ENCODE peak calls at places on chromosomes 16 and 17, in six cellular contexts. S is astrocyte of the cerebellum; C is AG04450; V is HFFc6; F is mesothelial cell of epicardium; P is CD8-positive, alpha-beta T cell. W is an unnamed sample.
A peak's percentile ranks its signal among the peaks of the same experiment; 100 is the strongest.

GRCh38 chr17:37702605-37703004 is 42.3 kb downstream of the HNF1B start:
- DNase-seq in F (no peak), P (no peak), V (peak; percentile 56), C (peak; percentile 41), S (peak; percentile 71), W (peak; percentile 63)

GRCh38 chr16:88685156-88686061 is 898 bp downstream of the SNAI3 start:
- DNase-seq in P (peak; percentile 75), S (no peak), F (no peak), C (no peak), V (peak; percentile 71), W (peak; percentile 50)

GRCh38 chr17:69254187-69254586 is 25.6 kb upstream of the ABCA10 start:
- DNase-seq in C (no peak), P (no peak), V (no peak), S (no peak), F (no peak), W (no peak)

GRCh38 chr16:77540656-77541055 is 105.8 kb upstream of the ADAMTS18 start:
- DNase-seq in F (no peak), S (peak; percentile 98), C (no peak), V (no peak), P (no peak), W (no peak)

GRCh38 chr16:6880263-6880662 is 452.4 kb upstream of the RBFOX1 start:
- DNase-seq in C (no peak), P (no peak), S (no peak), V (no peak), F (no peak), W (no peak)

GRCh38 chr16:87240211-87241134 is 76.7 kb downstream of the C16orf95 start:
- DNase-seq in C (no peak), S (no peak), F (no peak), P (no peak), V (peak; percentile 40), W (peak; percentile 60)

GRCh38 chr16:47732806-47733150 is 271.6 kb downstream of the PHKB start:
- DNase-seq in C (peak; percentile 94), S (peak; percentile 88), V (peak; percentile 82), P (no peak), F (no peak), W (peak; percentile 94)

GRCh38 chr16:72198021-72198420 is 26.1 kb upstream of the PMFBP1 start:
- DNase-seq in S (peak; percentile 74), F (peak; percentile 38), V (peak; percentile 59), P (no peak), C (peak; percentile 65), W (peak; percentile 90)

GRCh38 chr17:75102385-75102821 is 7.4 kb upstream of the ARMC7 start:
- DNase-seq in S (no peak), C (no peak), V (no peak), P (no peak), F (no peak), W (no peak)

GRCh38 chr17:43832976-43833829 is at the start of gene MPP3:
- DNase-seq in F (peak; percentile 66), C (no peak), V (peak; percentile 23), S (no peak), P (peak; percentile 33), W (peak; percentile 73)

GRCh38 chr16:67199808-67200198 is 872 bp downstream of the ELMO3 start:
- DNase-seq in P (no peak), V (no peak), F (no peak), C (no peak), S (no peak), W (no peak)
- TF ChIP-seq CTCF in P (no peak), V (peak; percentile 24), F (peak; percentile 22), C (no peak), S (no peak), W (no peak)

GRCh38 chr17:67278363-67278762 is 33.4 kb upstream of the HELZ start:
- DNase-seq in V (no peak), F (no peak), C (no peak), P (no peak), S (no peak), W (no peak)

GRCh38 chr17:67281053-67281452 is 36.1 kb upstream of the HELZ start:
- DNase-seq in P (no peak), C (no peak), S (no peak), F (no peak), V (no peak), W (no peak)

GRCh38 chr17:67281736-67282135 is 36.7 kb upstream of the HELZ start:
- DNase-seq in P (no peak), F (no peak), C (no peak), S (no peak), V (no peak), W (no peak)

GRCh38 chr17:67280279-67280678 is 35.3 kb upstream of the HELZ start:
- DNase-seq in C (no peak), P (no peak), F (no peak), V (no peak), S (no peak), W (no peak)

DNA sequence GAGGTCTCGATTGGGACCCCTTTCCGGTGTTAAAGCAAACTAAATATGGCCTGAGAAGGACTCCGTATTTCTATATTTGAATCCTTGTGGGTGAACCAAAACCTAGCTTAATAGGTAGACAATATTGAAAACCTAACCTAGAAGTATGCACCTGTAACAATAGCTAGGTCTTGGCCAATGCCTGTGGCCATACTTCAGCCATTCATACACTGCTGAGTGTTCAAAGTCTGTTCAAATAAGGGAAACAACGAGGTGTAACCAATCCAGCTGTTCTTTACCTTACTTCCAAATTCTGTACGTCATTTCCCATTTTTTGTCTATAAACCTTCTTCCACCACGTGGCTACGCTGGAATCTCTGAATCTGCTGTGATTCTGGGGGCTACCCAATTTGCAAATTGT is 34.1 kb upstream of the HELZ start:
- DNase-seq in P (no peak), F (no peak), C (no peak), S (no peak), V (no peak), W (no peak)
- TF ChIP-seq CTCF in P (no peak), F (no peak), C (no peak), S (no peak), V (no peak), W (no peak)

DNA sequence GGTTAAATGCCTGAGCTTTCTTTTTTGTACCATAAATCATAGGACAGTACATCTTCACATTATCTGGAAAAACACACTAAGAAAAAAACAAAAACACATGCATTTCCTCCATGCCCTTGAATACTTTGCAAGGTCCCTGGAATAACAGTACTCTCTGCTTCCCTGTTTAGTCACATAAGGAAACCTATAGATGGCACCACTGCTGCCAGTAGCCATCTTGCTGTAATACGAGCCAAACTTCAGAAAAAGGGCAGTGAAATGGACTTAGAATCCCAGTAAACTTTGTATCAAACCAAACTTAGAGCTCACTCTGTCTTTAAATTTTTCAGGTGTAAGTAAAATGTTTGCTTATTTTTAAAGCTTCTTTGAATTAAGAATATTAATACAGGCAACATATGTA is 435.5 kb downstream of the KCNJ2 start:
- DNase-seq in P (no peak), C (no peak), F (no peak), V (no peak), S (no peak), W (no peak)
- TF ChIP-seq CTCF in P (no peak), C (peak; percentile 8), F (no peak), V (no peak), S (no peak), W (no peak)

GRCh38 chr17:45667591-45668171 is 116.4 kb upstream of the CRHR1 start:
- DNase-seq in F (no peak), P (no peak), S (no peak), V (no peak), C (no peak), W (no peak)

GRCh38 chr17:45663772-45664171 is 120.3 kb upstream of the CRHR1 start:
- DNase-seq in V (no peak), P (no peak), F (no peak), S (no peak), C (no peak), W (no peak)

GRCh38 chr17:45668316-45668715 is 115.8 kb upstream of the CRHR1 start:
- DNase-seq in C (no peak), P (no peak), V (no peak), S (no peak), F (no peak), W (no peak)

GRCh38 chr17:45666641-45667040 is 117.5 kb upstream of the CRHR1 start:
- DNase-seq in S (no peak), P (no peak), V (no peak), F (no peak), C (no peak), W (no peak)

GRCh38 chr17:45666046-45666600 is 118.0 kb upstream of the CRHR1 start:
- DNase-seq in P (no peak), V (no peak), F (no peak), C (no peak), S (no peak), W (no peak)
- TF ChIP-seq CTCF in P (no peak), V (no peak), F (no peak), C (no peak), S (no peak), W (no peak)

GRCh38 chr16:57609541-57610401 is 18.7 kb upstream of the ADGRG1 start:
- DNase-seq in P (peak; percentile 53), F (no peak), C (no peak), V (no peak), S (no peak), W (peak; percentile 41)
- TF ChIP-seq CTCF in P (peak; percentile 39), F (no peak), C (peak; percentile 26), V (peak; percentile 14), S (no peak), W (no peak)